ENCODE peak calls at places on chromosomes 5 and 9, in four cellular contexts. Z, S, Y and D are unnamed samples.

GRCh38 chr9:97633859-97634485 is 351 bp downstream of the NCBP1 start:
- DNase-seq in Z (no peak), Y (peak), S (no peak), D (no peak)

GRCh38 chr5:39757121-39757520 is 332.3 kb upstream of the DAB2 start:
- DNase-seq in S (peak), Z (no peak), Y (peak), D (no peak)

GRCh38 chr9:85038061-85038460 is 368.5 kb downstream of the NTRK2 start:
- DNase-seq in Z (no peak), Y (no peak), S (no peak), D (no peak)

GRCh38 chr9:88173378-88173999 is 35.2 kb upstream of the SPATA31C2 start:
- DNase-seq in S (peak), Y (peak), Z (peak), D (peak)

GRCh38 chr5:112529525-112529924 is 110.4 kb upstream of the EPB41L4A start:
- DNase-seq in S (no peak), Y (peak), Z (no peak), D (peak)

GRCh38 chr9:109733690-109734089 is 46.3 kb upstream of the PALM2AKAP2 start:
- DNase-seq in S (peak), Y (peak), Z (no peak), D (no peak)

GRCh38 chr9:129801504-129801903 is 1.5 kb upstream of the TOR1B start:
- DNase-seq in Z (no peak), S (no peak), Y (no peak), D (no peak)

GRCh38 chr9:70486127-70486526 is 71.7 kb upstream of the KLF9 start:
- DNase-seq in Y (no peak), Z (peak), S (no peak), D (no peak)

GRCh38 chr5:145324101-145324500 is 511.0 kb downstream of the PRELID2 start:
- DNase-seq in S (peak), Z (no peak), Y (peak), D (no peak)